ENCODE peak calls at places on chromosomes 5 and 9, in nine cellular contexts. One of them, this sample, is unnamed.

GRCh38 chr9:34426340-34427074 is 31.9 kb downstream of the FAM219A start:
- DNase-seq in amniotic epithelial cell: no peak
- DNase-seq in right lobe of liver: no peak
- DNase-seq in activated naive CD8-positive, alpha-beta T cell treated with anti-CD3 and anti-CD28 coated beads, Interleukin-2, amount 10 ng/mL, durations not matched to agents 7 days and 5 days: no peak
- DNase-seq in H4: no peak
- DNase-seq in NCI-H774: no peak
- DNase-seq in AG08396: no peak
- DNase-seq in heart right ventricle: no peak
- DNase-seq in pancreas: no peak
- DNase-seq in this sample: no peak

GRCh38 chr5:21219255-21219654 is 1231.3 kb upstream of the CDH18 start:
- DNase-seq in H4: peak; percentile 49
- DNase-seq in right lobe of liver: no peak
- DNase-seq in heart right ventricle: no peak
- DNase-seq in NCI-H774: no peak
- DNase-seq in AG08396: no peak
- DNase-seq in amniotic epithelial cell: no peak
- DNase-seq in activated naive CD8-positive, alpha-beta T cell treated with anti-CD3 and anti-CD28 coated beads, Interleukin-2, amount 10 ng/mL, durations not matched to agents 7 days and 5 days: no peak
- DNase-seq in pancreas: no peak
- DNase-seq in this sample: no peak

GRCh38 chr9:5800969-5801738 is 31.8 kb downstream of the ERMP1 start:
- DNase-seq in AG08396: no peak
- DNase-seq in amniotic epithelial cell: peak; percentile 24
- DNase-seq in pancreas: no peak
- DNase-seq in NCI-H774: peak; percentile 5
- DNase-seq in heart right ventricle: no peak
- DNase-seq in activated naive CD8-positive, alpha-beta T cell treated with anti-CD3 and anti-CD28 coated beads, Interleukin-2, amount 10 ng/mL, durations not matched to agents 7 days and 5 days: no peak
- DNase-seq in right lobe of liver: no peak
- DNase-seq in H4: no peak
- DNase-seq in this sample: no peak

GRCh38 chr5:92836861-92837755 is 743.9 kb downstream of the NR2F1-AS1 start:
- DNase-seq in right lobe of liver: no peak
- DNase-seq in amniotic epithelial cell: peak; percentile 81
- DNase-seq in AG08396: peak; percentile 17
- DNase-seq in H4: no peak
- DNase-seq in pancreas: no peak
- DNase-seq in NCI-H774: no peak
- DNase-seq in activated naive CD8-positive, alpha-beta T cell treated with anti-CD3 and anti-CD28 coated beads, Interleukin-2, amount 10 ng/mL, durations not matched to agents 7 days and 5 days: no peak
- DNase-seq in heart right ventricle: no peak
- DNase-seq in this sample: no peak

GRCh38 chr5:66864240-66864884 is 268.2 kb downstream of the MAST4 start:
- DNase-seq in activated naive CD8-positive, alpha-beta T cell treated with anti-CD3 and anti-CD28 coated beads, Interleukin-2, amount 10 ng/mL, durations not matched to agents 7 days and 5 days: no peak
- DNase-seq in H4: peak; percentile 65
- DNase-seq in AG08396: no peak
- DNase-seq in NCI-H774: no peak
- DNase-seq in amniotic epithelial cell: peak; percentile 72
- DNase-seq in right lobe of liver: no peak
- DNase-seq in pancreas: no peak
- DNase-seq in heart right ventricle: no peak
- DNase-seq in this sample: no peak

GRCh38 chr5:159022178-159022556 is 77.5 kb downstream of the EBF1 start:
- DNase-seq in activated naive CD8-positive, alpha-beta T cell treated with anti-CD3 and anti-CD28 coated beads, Interleukin-2, amount 10 ng/mL, durations not matched to agents 7 days and 5 days: no peak
- DNase-seq in NCI-H774: no peak
- DNase-seq in H4: peak; percentile 38
- DNase-seq in heart right ventricle: peak; percentile 56
- DNase-seq in pancreas: no peak
- DNase-seq in right lobe of liver: no peak
- DNase-seq in amniotic epithelial cell: peak; percentile 7
- DNase-seq in AG08396: peak; percentile 8
- DNase-seq in this sample: no peak

GRCh38 chr9:96646081-96646991 is 8.8 kb downstream of the PRXL2C start:
- DNase-seq in heart right ventricle: no peak
- DNase-seq in NCI-H774: no peak
- DNase-seq in activated naive CD8-positive, alpha-beta T cell treated with anti-CD3 and anti-CD28 coated beads, Interleukin-2, amount 10 ng/mL, durations not matched to agents 7 days and 5 days: no peak
- DNase-seq in pancreas: no peak
- DNase-seq in AG08396: peak; percentile 75
- DNase-seq in right lobe of liver: no peak
- DNase-seq in amniotic epithelial cell: peak; percentile 72
- DNase-seq in H4: peak; percentile 82
- DNase-seq in this sample: no peak

GRCh38 chr5:181223041-181223728 is at the start of gene TRIM41:
- DNase-seq in activated naive CD8-positive, alpha-beta T cell treated with anti-CD3 and anti-CD28 coated beads, Interleukin-2, amount 10 ng/mL, durations not matched to agents 7 days and 5 days: peak; percentile 96
- DNase-seq in NCI-H774: no peak
- DNase-seq in amniotic epithelial cell: peak; percentile 99
- DNase-seq in H4: peak; percentile 99
- DNase-seq in pancreas: peak; percentile 96
- DNase-seq in right lobe of liver: peak; percentile 99
- DNase-seq in heart right ventricle: peak; percentile 99
- DNase-seq in AG08396: peak; percentile 92
- DNase-seq in this sample: peak; percentile 100

GRCh38 chr9:136372561-136373299 is 739 bp downstream of the CARD9 start:
- DNase-seq in amniotic epithelial cell: peak; percentile 69
- DNase-seq in right lobe of liver: no peak
- DNase-seq in NCI-H774: no peak
- DNase-seq in H4: peak; percentile 40
- DNase-seq in AG08396: peak; percentile 89
- DNase-seq in activated naive CD8-positive, alpha-beta T cell treated with anti-CD3 and anti-CD28 coated beads, Interleukin-2, amount 10 ng/mL, durations not matched to agents 7 days and 5 days: no peak
- DNase-seq in pancreas: peak; percentile 62
- DNase-seq in heart right ventricle: peak; percentile 65
- DNase-seq in this sample: peak; percentile 80

GRCh38 chr5:57863661-57864060 is 381.1 kb upstream of the ACTBL2 start:
- DNase-seq in NCI-H774: no peak
- DNase-seq in pancreas: no peak
- DNase-seq in AG08396: peak; percentile 21
- DNase-seq in H4: peak; percentile 66
- DNase-seq in heart right ventricle: no peak
- DNase-seq in activated naive CD8-positive, alpha-beta T cell treated with anti-CD3 and anti-CD28 coated beads, Interleukin-2, amount 10 ng/mL, durations not matched to agents 7 days and 5 days: no peak
- DNase-seq in amniotic epithelial cell: peak; percentile 82
- DNase-seq in right lobe of liver: no peak
- DNase-seq in this sample: no peak

GRCh38 chr5:1497271-1497777 is 26.4 kb downstream of the LPCAT1 start:
- DNase-seq in amniotic epithelial cell: no peak
- DNase-seq in heart right ventricle: no peak
- DNase-seq in right lobe of liver: no peak
- DNase-seq in pancreas: no peak
- DNase-seq in activated naive CD8-positive, alpha-beta T cell treated with anti-CD3 and anti-CD28 coated beads, Interleukin-2, amount 10 ng/mL, durations not matched to agents 7 days and 5 days: no peak
- DNase-seq in H4: no peak
- DNase-seq in NCI-H774: no peak
- DNase-seq in AG08396: no peak
- DNase-seq in this sample: peak; percentile 42

GRCh38 chr9:92749934-92750315 is 14.7 kb downstream of the BICD2 start:
- DNase-seq in amniotic epithelial cell: peak; percentile 66
- DNase-seq in NCI-H774: no peak
- DNase-seq in pancreas: no peak
- DNase-seq in H4: no peak
- DNase-seq in activated naive CD8-positive, alpha-beta T cell treated with anti-CD3 and anti-CD28 coated beads, Interleukin-2, amount 10 ng/mL, durations not matched to agents 7 days and 5 days: no peak
- DNase-seq in AG08396: no peak
- DNase-seq in heart right ventricle: no peak
- DNase-seq in right lobe of liver: peak; percentile 36
- DNase-seq in this sample: no peak

GRCh38 chr9:124855566-124855943 is 2.3 kb downstream of the WDR38 start:
- DNase-seq in activated naive CD8-positive, alpha-beta T cell treated with anti-CD3 and anti-CD28 coated beads, Interleukin-2, amount 10 ng/mL, durations not matched to agents 7 days and 5 days: no peak
- DNase-seq in amniotic epithelial cell: no peak
- DNase-seq in AG08396: no peak
- DNase-seq in heart right ventricle: no peak
- DNase-seq in NCI-H774: no peak
- DNase-seq in pancreas: no peak
- DNase-seq in H4: no peak
- DNase-seq in right lobe of liver: no peak
- DNase-seq in this sample: no peak

GRCh38 chr5:127959152-127959764 is 124.3 kb upstream of the SLC12A2 start:
- DNase-seq in right lobe of liver: peak; percentile 49
- DNase-seq in pancreas: peak; percentile 64
- DNase-seq in activated naive CD8-positive, alpha-beta T cell treated with anti-CD3 and anti-CD28 coated beads, Interleukin-2, amount 10 ng/mL, durations not matched to agents 7 days and 5 days: no peak
- DNase-seq in H4: peak; percentile 85
- DNase-seq in amniotic epithelial cell: peak; percentile 75
- DNase-seq in AG08396: peak; percentile 67
- DNase-seq in NCI-H774: peak; percentile 76
- DNase-seq in heart right ventricle: peak; percentile 65
- DNase-seq in this sample: peak; percentile 83

GRCh38 chr9:136091582-136092352 is 3.3 kb downstream of the NACC2 start:
- DNase-seq in heart right ventricle: peak; percentile 12
- DNase-seq in H4: no peak
- DNase-seq in amniotic epithelial cell: no peak
- DNase-seq in right lobe of liver: no peak
- DNase-seq in activated naive CD8-positive, alpha-beta T cell treated with anti-CD3 and anti-CD28 coated beads, Interleukin-2, amount 10 ng/mL, durations not matched to agents 7 days and 5 days: no peak
- DNase-seq in pancreas: no peak
- DNase-seq in AG08396: no peak
- DNase-seq in NCI-H774: no peak
- DNase-seq in this sample: no peak

GRCh38 chr9:85043248-85043647 is 373.7 kb downstream of the NTRK2 start:
- DNase-seq in pancreas: no peak
- DNase-seq in AG08396: no peak
- DNase-seq in H4: no peak
- DNase-seq in NCI-H774: no peak
- DNase-seq in activated naive CD8-positive, alpha-beta T cell treated with anti-CD3 and anti-CD28 coated beads, Interleukin-2, amount 10 ng/mL, durations not matched to agents 7 days and 5 days: no peak
- DNase-seq in heart right ventricle: no peak
- DNase-seq in amniotic epithelial cell: no peak
- DNase-seq in right lobe of liver: no peak
- DNase-seq in this sample: no peak

GRCh38 chr5:31396611-31397295 is 135.1 kb downstream of the DROSHA start:
- DNase-seq in H4: no peak
- DNase-seq in amniotic epithelial cell: no peak
- DNase-seq in AG08396: no peak
- DNase-seq in heart right ventricle: no peak
- DNase-seq in activated naive CD8-positive, alpha-beta T cell treated with anti-CD3 and anti-CD28 coated beads, Interleukin-2, amount 10 ng/mL, durations not matched to agents 7 days and 5 days: no peak
- DNase-seq in NCI-H774: no peak
- DNase-seq in pancreas: no peak
- DNase-seq in right lobe of liver: no peak
- DNase-seq in this sample: no peak

GRCh38 chr9:86749530-86750275 is 197.6 kb downstream of the GAS1 start:
- DNase-seq in heart right ventricle: no peak
- DNase-seq in pancreas: no peak
- DNase-seq in right lobe of liver: no peak
- DNase-seq in AG08396: peak; percentile 36
- DNase-seq in NCI-H774: no peak
- DNase-seq in amniotic epithelial cell: peak; percentile 97
- DNase-seq in H4: peak; percentile 41
- DNase-seq in activated naive CD8-positive, alpha-beta T cell treated with anti-CD3 and anti-CD28 coated beads, Interleukin-2, amount 10 ng/mL, durations not matched to agents 7 days and 5 days: no peak
- DNase-seq in this sample: no peak

GRCh38 chr5:171415115-171415730 is 4.2 kb upstream of the FGF18 start:
- DNase-seq in heart right ventricle: no peak
- DNase-seq in pancreas: no peak
- DNase-seq in activated naive CD8-positive, alpha-beta T cell treated with anti-CD3 and anti-CD28 coated beads, Interleukin-2, amount 10 ng/mL, durations not matched to agents 7 days and 5 days: no peak
- DNase-seq in amniotic epithelial cell: no peak
- DNase-seq in H4: no peak
- DNase-seq in right lobe of liver: no peak
- DNase-seq in NCI-H774: no peak
- DNase-seq in AG08396: peak; percentile 48
- DNase-seq in this sample: no peak

GRCh38 chr5:73344835-73345234 is 103.7 kb downstream of the FOXD1 start:
- DNase-seq in NCI-H774: no peak
- DNase-seq in AG08396: no peak
- DNase-seq in heart right ventricle: no peak
- DNase-seq in activated naive CD8-positive, alpha-beta T cell treated with anti-CD3 and anti-CD28 coated beads, Interleukin-2, amount 10 ng/mL, durations not matched to agents 7 days and 5 days: no peak
- DNase-seq in right lobe of liver: no peak
- DNase-seq in H4: no peak
- DNase-seq in amniotic epithelial cell: no peak
- DNase-seq in pancreas: no peak
- DNase-seq in this sample: no peak

GRCh38 chr9:128203842-128204551 is 818 bp downstream of the DNM1 start:
- DNase-seq in right lobe of liver: no peak
- DNase-seq in activated naive CD8-positive, alpha-beta T cell treated with anti-CD3 and anti-CD28 coated beads, Interleukin-2, amount 10 ng/mL, durations not matched to agents 7 days and 5 days: no peak
- DNase-seq in NCI-H774: peak; percentile 43
- DNase-seq in H4: peak; percentile 54
- DNase-seq in amniotic epithelial cell: peak; percentile 30
- DNase-seq in AG08396: peak; percentile 65
- DNase-seq in pancreas: peak; percentile 53
- DNase-seq in heart right ventricle: peak; percentile 35
- DNase-seq in this sample: peak; percentile 56

GRCh38 chr9:37575921-37576721 is at the start of gene FBXO10:
- DNase-seq in heart right ventricle: peak; percentile 76
- DNase-seq in amniotic epithelial cell: peak; percentile 61
- DNase-seq in pancreas: peak; percentile 77
- DNase-seq in right lobe of liver: peak; percentile 76
- DNase-seq in AG08396: peak; percentile 91
- DNase-seq in NCI-H774: peak; percentile 58
- DNase-seq in H4: peak; percentile 46
- DNase-seq in activated naive CD8-positive, alpha-beta T cell treated with anti-CD3 and anti-CD28 coated beads, Interleukin-2, amount 10 ng/mL, durations not matched to agents 7 days and 5 days: peak; percentile 74
- DNase-seq in this sample: peak; percentile 73

GRCh38 chr9:114694146-114694545 is 12.2 kb upstream of the TEX48 start:
- DNase-seq in AG08396: peak; percentile 22
- DNase-seq in pancreas: no peak
- DNase-seq in activated naive CD8-positive, alpha-beta T cell treated with anti-CD3 and anti-CD28 coated beads, Interleukin-2, amount 10 ng/mL, durations not matched to agents 7 days and 5 days: no peak
- DNase-seq in H4: no peak
- DNase-seq in right lobe of liver: no peak
- DNase-seq in NCI-H774: no peak
- DNase-seq in amniotic epithelial cell: peak; percentile 34
- DNase-seq in heart right ventricle: no peak
- DNase-seq in this sample: no peak

GRCh38 chr9:98850851-98851729 is 43.6 kb downstream of the GALNT12 start:
- DNase-seq in NCI-H774: no peak
- DNase-seq in H4: no peak
- DNase-seq in amniotic epithelial cell: peak; percentile 67
- DNase-seq in AG08396: no peak
- DNase-seq in pancreas: no peak
- DNase-seq in right lobe of liver: no peak
- DNase-seq in heart right ventricle: no peak
- DNase-seq in activated naive CD8-positive, alpha-beta T cell treated with anti-CD3 and anti-CD28 coated beads, Interleukin-2, amount 10 ng/mL, durations not matched to agents 7 days and 5 days: no peak
- DNase-seq in this sample: no peak

GRCh38 chr9:27572918-27573698 is at the start of gene C9orf72:
- DNase-seq in NCI-H774: peak; percentile 74
- DNase-seq in pancreas: peak; percentile 85
- DNase-seq in right lobe of liver: peak; percentile 91
- DNase-seq in heart right ventricle: peak; percentile 84
- DNase-seq in AG08396: peak; percentile 92
- DNase-seq in activated naive CD8-positive, alpha-beta T cell treated with anti-CD3 and anti-CD28 coated beads, Interleukin-2, amount 10 ng/mL, durations not matched to agents 7 days and 5 days: peak; percentile 92
- DNase-seq in amniotic epithelial cell: no peak
- DNase-seq in H4: peak; percentile 14
- DNase-seq in this sample: peak; percentile 86

GRCh38 chr5:150401076-150401375 is 11.7 kb downstream of the CD74 start:
- DNase-seq in AG08396: no peak
- DNase-seq in amniotic epithelial cell: no peak
- DNase-seq in H4: no peak
- DNase-seq in activated naive CD8-positive, alpha-beta T cell treated with anti-CD3 and anti-CD28 coated beads, Interleukin-2, amount 10 ng/mL, durations not matched to agents 7 days and 5 days: no peak
- DNase-seq in pancreas: no peak
- DNase-seq in heart right ventricle: no peak
- DNase-seq in right lobe of liver: no peak
- DNase-seq in NCI-H774: no peak
- DNase-seq in this sample: no peak

GRCh38 chr5:113039229-113039628 is 62.6 kb downstream of the DCP2 start:
- DNase-seq in NCI-H774: no peak
- DNase-seq in pancreas: no peak
- DNase-seq in amniotic epithelial cell: no peak
- DNase-seq in activated naive CD8-positive, alpha-beta T cell treated with anti-CD3 and anti-CD28 coated beads, Interleukin-2, amount 10 ng/mL, durations not matched to agents 7 days and 5 days: no peak
- DNase-seq in right lobe of liver: no peak
- DNase-seq in heart right ventricle: no peak
- DNase-seq in H4: no peak
- DNase-seq in AG08396: no peak
- DNase-seq in this sample: no peak

GRCh38 chr5:88732181-88732633 is 150.8 kb downstream of the MEF2C start:
- DNase-seq in right lobe of liver: no peak
- DNase-seq in activated naive CD8-positive, alpha-beta T cell treated with anti-CD3 and anti-CD28 coated beads, Interleukin-2, amount 10 ng/mL, durations not matched to agents 7 days and 5 days: no peak
- DNase-seq in pancreas: no peak
- DNase-seq in AG08396: no peak
- DNase-seq in H4: no peak
- DNase-seq in amniotic epithelial cell: no peak
- DNase-seq in heart right ventricle: peak; percentile 22
- DNase-seq in NCI-H774: no peak
- DNase-seq in this sample: no peak

GRCh38 chr9:113012492-113012891 is 500 bp upstream of the ZNF883 start:
- DNase-seq in H4: no peak
- DNase-seq in activated naive CD8-positive, alpha-beta T cell treated with anti-CD3 and anti-CD28 coated beads, Interleukin-2, amount 10 ng/mL, durations not matched to agents 7 days and 5 days: no peak
- DNase-seq in right lobe of liver: no peak
- DNase-seq in heart right ventricle: no peak
- DNase-seq in AG08396: no peak
- DNase-seq in amniotic epithelial cell: peak; percentile 1
- DNase-seq in NCI-H774: no peak
- DNase-seq in pancreas: no peak
- DNase-seq in this sample: no peak

GRCh38 chr9:87087197-87087596 is 139.9 kb upstream of the GAS1 start:
- DNase-seq in right lobe of liver: no peak
- DNase-seq in amniotic epithelial cell: no peak
- DNase-seq in pancreas: no peak
- DNase-seq in AG08396: no peak
- DNase-seq in heart right ventricle: no peak
- DNase-seq in NCI-H774: no peak
- DNase-seq in activated naive CD8-positive, alpha-beta T cell treated with anti-CD3 and anti-CD28 coated beads, Interleukin-2, amount 10 ng/mL, durations not matched to agents 7 days and 5 days: no peak
- DNase-seq in H4: no peak
- DNase-seq in this sample: no peak

GRCh38 chr5:134447815-134448520 is 36.3 kb upstream of the CDKN2AIPNL start:
- DNase-seq in AG08396: no peak
- DNase-seq in amniotic epithelial cell: no peak
- DNase-seq in right lobe of liver: no peak
- DNase-seq in heart right ventricle: no peak
- DNase-seq in pancreas: no peak
- DNase-seq in NCI-H774: no peak
- DNase-seq in activated naive CD8-positive, alpha-beta T cell treated with anti-CD3 and anti-CD28 coated beads, Interleukin-2, amount 10 ng/mL, durations not matched to agents 7 days and 5 days: no peak
- DNase-seq in H4: no peak
- DNase-seq in this sample: no peak

This sample was measured in mucosa of descending colon.